ENCODE peak calls at places on chromosome 18, in seven cellular contexts. G, W, C, V, N, Y and P are unnamed samples.

GRCh38 chr18:55320399-55321255 is 267.4 kb downstream of the TCF4 start:
- DNase-seq in G (no peak), N (no peak), Y (no peak), C (no peak), V (no peak), W (peak; percentile 45), P (no peak)

GRCh38 chr18:35076556-35076955 is 35.3 kb downstream of the MAPRE2 start:
- DNase-seq in C (no peak), N (peak; percentile 74), G (no peak), W (peak; percentile 88), V (no peak), Y (no peak), P (peak; percentile 30)

GRCh38 chr18:58605027-58606020 is 23.6 kb downstream of the ALPK2 start:
- DNase-seq in G (no peak), Y (peak; percentile 15), W (peak; percentile 77), N (no peak), C (peak; percentile 51), V (no peak), P (no peak)

GRCh38 chr18:48713302-48713701 is 174.5 kb downstream of the CTIF start:
- DNase-seq in C (no peak), Y (no peak), G (no peak), N (no peak), V (no peak), W (no peak), P (no peak)

GRCh38 chr18:28786941-28787340 is 610.0 kb upstream of the CDH2 start:
- DNase-seq in V (no peak), W (no peak), C (no peak), N (no peak), G (no peak), Y (no peak), P (no peak)

GRCh38 chr18:65938592-65939372 is 188.0 kb downstream of the CDH7 start:
- DNase-seq in C (peak; percentile 4), G (no peak), W (peak; percentile 57), V (peak; percentile 55), Y (no peak), N (no peak), P (no peak)

GRCh38 chr18:24987271-24987932 is 364.6 kb downstream of the ZNF521 start:
- DNase-seq in C (no peak), Y (no peak), V (no peak), G (no peak), W (peak; percentile 45), N (no peak), P (no peak)

GRCh38 chr18:3590096-3590655 is 140.2 kb downstream of the TGIF1 start:
- DNase-seq in C (no peak), V (no peak), W (no peak), G (no peak), Y (no peak), N (no peak), P (no peak)

GRCh38 chr18:73235921-73236320 is 368.1 kb upstream of the NETO1 start:
- DNase-seq in W (peak; percentile 29), G (no peak), V (no peak), Y (no peak), N (no peak), C (no peak), P (no peak)